ENCODE peak calls at places on chromosomes 13 and 19, in nine cellular contexts. One of them, this sample, is unnamed.

GRCh38 chr19:24057144-24057543 is 29.8 kb upstream of the ZNF254 start:
- DNase-seq in H9: no peak
- DNase-seq in neural progenitor cell: no peak
- DNase-seq in IMR-90: no peak
- DNase-seq in glutamatergic neuron: no peak
- DNase-seq in A549: no peak
- DNase-seq in ascending aorta: no peak
- DNase-seq in HCT116: no peak
- DNase-seq in mammary epithelial cell: no peak
- DNase-seq in this sample: no peak

GRCh38 chr13:108948269-108948671 is 318.9 kb downstream of the MYO16 start:
- DNase-seq in glutamatergic neuron: no peak
- DNase-seq in A549: peak; percentile 88
- DNase-seq in ascending aorta: no peak
- DNase-seq in neural progenitor cell: no peak
- DNase-seq in H9: no peak
- DNase-seq in IMR-90: no peak
- DNase-seq in mammary epithelial cell: no peak
- DNase-seq in HCT116: no peak
- DNase-seq in this sample: peak; percentile 81

GRCh38 chr13:68944272-68944671 is 1163.4 kb upstream of the ATXN8OS start:
- DNase-seq in HCT116: no peak
- DNase-seq in ascending aorta: no peak
- DNase-seq in glutamatergic neuron: no peak
- DNase-seq in mammary epithelial cell: no peak
- DNase-seq in IMR-90: no peak
- DNase-seq in H9: no peak
- DNase-seq in neural progenitor cell: no peak
- DNase-seq in A549: no peak
- DNase-seq in this sample: no peak

GRCh38 chr13:98515804-98516465 is 61.0 kb downstream of the STK24 start:
- DNase-seq in ascending aorta: peak; percentile 4
- DNase-seq in H9: no peak
- DNase-seq in glutamatergic neuron: no peak
- DNase-seq in HCT116: no peak
- DNase-seq in neural progenitor cell: peak; percentile 31
- DNase-seq in A549: no peak
- DNase-seq in IMR-90: no peak
- DNase-seq in mammary epithelial cell: no peak
- DNase-seq in this sample: no peak

GRCh38 chr19:2923510-2923909 is 21.3 kb downstream of the ZNF77 start:
- DNase-seq in HCT116: no peak
- DNase-seq in mammary epithelial cell: peak; percentile 71
- DNase-seq in ascending aorta: peak; percentile 58
- DNase-seq in H9: no peak
- DNase-seq in A549: no peak
- DNase-seq in IMR-90: peak; percentile 45
- DNase-seq in neural progenitor cell: no peak
- DNase-seq in glutamatergic neuron: no peak
- DNase-seq in this sample: peak; percentile 58

GRCh38 chr13:74443623-74444022 is 309.4 kb upstream of the KLF12 start:
- DNase-seq in glutamatergic neuron: no peak
- DNase-seq in neural progenitor cell: no peak
- DNase-seq in mammary epithelial cell: peak; percentile 79
- DNase-seq in A549: peak; percentile 32
- DNase-seq in ascending aorta: no peak
- DNase-seq in H9: no peak
- DNase-seq in IMR-90: peak; percentile 85
- DNase-seq in HCT116: no peak
- DNase-seq in this sample: peak; percentile 92

GRCh38 chr19:32203161-32203560 is 142.2 kb upstream of the ZNF507 start:
- DNase-seq in A549: no peak
- DNase-seq in ascending aorta: no peak
- DNase-seq in HCT116: no peak
- DNase-seq in IMR-90: no peak
- DNase-seq in neural progenitor cell: no peak
- DNase-seq in H9: no peak
- DNase-seq in glutamatergic neuron: no peak
- DNase-seq in mammary epithelial cell: no peak
- DNase-seq in this sample: no peak

GRCh38 chr19:54648129-54648528 is 14.7 kb upstream of the LILRB4 start:
- DNase-seq in glutamatergic neuron: no peak
- DNase-seq in mammary epithelial cell: no peak
- DNase-seq in HCT116: no peak
- DNase-seq in H9: no peak
- DNase-seq in A549: no peak
- DNase-seq in IMR-90: no peak
- DNase-seq in ascending aorta: no peak
- DNase-seq in neural progenitor cell: no peak
- DNase-seq in this sample: no peak

GRCh38 chr19:5041168-5042038 is 72.5 kb downstream of the KDM4B start:
- DNase-seq in mammary epithelial cell: no peak
- DNase-seq in neural progenitor cell: no peak
- DNase-seq in A549: no peak
- DNase-seq in glutamatergic neuron: peak; percentile 62
- DNase-seq in H9: no peak
- DNase-seq in IMR-90: no peak
- DNase-seq in HCT116: no peak
- DNase-seq in ascending aorta: no peak
- DNase-seq in this sample: no peak

GRCh38 chr13:30898721-30899188 is 7.3 kb upstream of the MEDAG start:
- DNase-seq in glutamatergic neuron: no peak
- DNase-seq in H9: no peak
- DNase-seq in mammary epithelial cell: peak; percentile 22
- DNase-seq in HCT116: no peak
- DNase-seq in ascending aorta: peak; percentile 94
- DNase-seq in neural progenitor cell: no peak
- DNase-seq in A549: peak; percentile 13
- DNase-seq in IMR-90: peak; percentile 98
- DNase-seq in this sample: peak; percentile 69

GRCh38 chr19:13024126-13024957 is 29.1 kb downstream of the NFIX start:
- DNase-seq in A549: no peak
- DNase-seq in mammary epithelial cell: peak; percentile 50
- DNase-seq in IMR-90: peak; percentile 45
- DNase-seq in H9: no peak
- DNase-seq in ascending aorta: no peak
- DNase-seq in HCT116: no peak
- DNase-seq in neural progenitor cell: peak; percentile 50
- DNase-seq in glutamatergic neuron: no peak
- DNase-seq in this sample: no peak

GRCh38 chr19:37902668-37903067 is 3.7 kb downstream of the WDR87 start:
- DNase-seq in HCT116: peak; percentile 82
- DNase-seq in glutamatergic neuron: peak; percentile 88
- DNase-seq in H9: peak; percentile 85
- DNase-seq in mammary epithelial cell: peak; percentile 66
- DNase-seq in A549: peak; percentile 92
- DNase-seq in neural progenitor cell: peak; percentile 94
- DNase-seq in ascending aorta: peak; percentile 80
- DNase-seq in IMR-90: peak; percentile 70
- DNase-seq in this sample: peak; percentile 58

GRCh38 chr13:44698076-44698475 is 121.9 kb upstream of the TSC22D1 start:
- DNase-seq in mammary epithelial cell: no peak
- DNase-seq in neural progenitor cell: peak; percentile 42
- DNase-seq in HCT116: no peak
- DNase-seq in glutamatergic neuron: no peak
- DNase-seq in ascending aorta: no peak
- DNase-seq in H9: no peak
- DNase-seq in A549: no peak
- DNase-seq in IMR-90: no peak
- DNase-seq in this sample: no peak

GRCh38 chr13:44299142-44299541 is 74.5 kb upstream of the SERP2 start:
- DNase-seq in A549: no peak
- DNase-seq in IMR-90: peak; percentile 48
- DNase-seq in HCT116: no peak
- DNase-seq in H9: no peak
- DNase-seq in neural progenitor cell: no peak
- DNase-seq in ascending aorta: no peak
- DNase-seq in glutamatergic neuron: no peak
- DNase-seq in mammary epithelial cell: no peak
- DNase-seq in this sample: no peak

GRCh38 chr13:109843695-109844094 is 57.3 kb upstream of the IRS2 start:
- DNase-seq in mammary epithelial cell: no peak
- DNase-seq in IMR-90: no peak
- DNase-seq in HCT116: no peak
- DNase-seq in glutamatergic neuron: no peak
- DNase-seq in neural progenitor cell: no peak
- DNase-seq in A549: no peak
- DNase-seq in H9: no peak
- DNase-seq in ascending aorta: no peak
- DNase-seq in this sample: no peak

GRCh38 chr19:33472696-33473624 is 48.6 kb downstream of the PEPD start:
- DNase-seq in IMR-90: peak; percentile 99
- DNase-seq in A549: peak; percentile 66
- DNase-seq in HCT116: no peak
- DNase-seq in glutamatergic neuron: no peak
- DNase-seq in ascending aorta: no peak
- DNase-seq in H9: no peak
- DNase-seq in neural progenitor cell: no peak
- DNase-seq in mammary epithelial cell: peak; percentile 60
- DNase-seq in this sample: peak; percentile 35

GRCh38 chr13:49374585-49375290 is 69.1 kb downstream of the CAB39L start:
- DNase-seq in H9: no peak
- DNase-seq in IMR-90: peak; percentile 87
- DNase-seq in neural progenitor cell: no peak
- DNase-seq in A549: peak; percentile 18
- DNase-seq in glutamatergic neuron: no peak
- DNase-seq in HCT116: no peak
- DNase-seq in mammary epithelial cell: peak; percentile 83
- DNase-seq in ascending aorta: no peak
- DNase-seq in this sample: peak; percentile 90

GRCh38 chr13:41652735-41653361 is 195.5 kb downstream of the RGCC start:
- DNase-seq in H9: no peak
- DNase-seq in ascending aorta: no peak
- DNase-seq in A549: peak; percentile 58
- DNase-seq in mammary epithelial cell: peak; percentile 26
- DNase-seq in neural progenitor cell: peak; percentile 33
- DNase-seq in glutamatergic neuron: no peak
- DNase-seq in HCT116: peak; percentile 23
- DNase-seq in IMR-90: peak; percentile 79
- DNase-seq in this sample: peak; percentile 56

DNA sequence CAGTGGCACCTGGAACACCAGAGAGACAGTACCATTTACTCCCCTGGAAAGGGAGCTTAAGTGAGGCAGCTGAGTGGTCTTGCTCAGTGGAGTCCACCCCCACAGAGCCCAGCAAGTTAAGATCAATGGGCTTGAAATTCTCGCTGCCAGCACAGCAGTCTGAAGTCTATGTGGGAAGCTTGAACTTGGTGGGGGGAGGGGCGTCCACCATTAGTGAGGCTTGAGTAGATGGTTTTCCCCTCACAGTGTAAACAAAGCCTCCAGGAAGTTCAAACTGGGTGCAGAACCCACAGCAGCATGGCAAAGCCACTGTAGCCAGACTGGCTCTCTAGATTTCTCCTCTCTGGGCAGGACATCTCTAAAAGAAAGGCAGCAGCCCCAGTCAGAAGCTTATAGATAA is 30.3 kb upstream of the CEACAM4 start:
- DNase-seq in IMR-90: no peak
- DNase-seq in HCT116: no peak
- DNase-seq in mammary epithelial cell: no peak
- DNase-seq in A549: no peak
- DNase-seq in glutamatergic neuron: no peak
- DNase-seq in neural progenitor cell: no peak
- DNase-seq in ascending aorta: no peak
- DNase-seq in H9: no peak
- DNase-seq in this sample: no peak
- TF ChIP-seq CTCF in IMR-90: no peak
- TF ChIP-seq CTCF in HCT116: no peak
- TF ChIP-seq CTCF in mammary epithelial cell: no peak
- TF ChIP-seq CTCF in A549: no peak
- TF ChIP-seq CTCF in glutamatergic neuron: no peak
- TF ChIP-seq CTCF in neural progenitor cell: no peak
- TF ChIP-seq CTCF in ascending aorta: no peak
- TF ChIP-seq CTCF in H9: no peak
- TF ChIP-seq CTCF in this sample: no peak

GRCh38 chr13:37984357-37984756 is 114.8 kb upstream of the TRPC4 start:
- DNase-seq in H9: peak; percentile 50
- DNase-seq in neural progenitor cell: peak; percentile 26
- DNase-seq in ascending aorta: no peak
- DNase-seq in glutamatergic neuron: no peak
- DNase-seq in HCT116: no peak
- DNase-seq in A549: peak; percentile 0
- DNase-seq in mammary epithelial cell: no peak
- DNase-seq in IMR-90: no peak
- DNase-seq in this sample: no peak
- TF ChIP-seq CTCF in H9: peak; percentile 72
- TF ChIP-seq CTCF in neural progenitor cell: peak; percentile 29
- TF ChIP-seq CTCF in ascending aorta: no peak
- TF ChIP-seq CTCF in glutamatergic neuron: peak; percentile 41
- TF ChIP-seq CTCF in HCT116: no peak
- TF ChIP-seq CTCF in A549: no peak
- TF ChIP-seq CTCF in mammary epithelial cell: no peak
- TF ChIP-seq CTCF in IMR-90: no peak
- TF ChIP-seq CTCF in this sample: peak; percentile 8

GRCh38 chr19:46408611-46409039 is 4.7 kb downstream of the CCDC8 start:
- DNase-seq in A549: no peak
- DNase-seq in mammary epithelial cell: no peak
- DNase-seq in HCT116: no peak
- DNase-seq in H9: no peak
- DNase-seq in IMR-90: peak; percentile 28
- DNase-seq in neural progenitor cell: peak; percentile 44
- DNase-seq in glutamatergic neuron: peak; percentile 58
- DNase-seq in ascending aorta: peak; percentile 90
- DNase-seq in this sample: no peak

GRCh38 chr19:46407891-46408426 is 5.4 kb downstream of the CCDC8 start:
- DNase-seq in A549: no peak
- DNase-seq in IMR-90: no peak
- DNase-seq in H9: no peak
- DNase-seq in neural progenitor cell: no peak
- DNase-seq in ascending aorta: no peak
- DNase-seq in glutamatergic neuron: no peak
- DNase-seq in mammary epithelial cell: no peak
- DNase-seq in HCT116: no peak
- DNase-seq in this sample: no peak

GRCh38 chr19:46402725-46403124 is 10.6 kb downstream of the CCDC8 start:
- DNase-seq in HCT116: no peak
- DNase-seq in neural progenitor cell: no peak
- DNase-seq in ascending aorta: no peak
- DNase-seq in A549: no peak
- DNase-seq in mammary epithelial cell: no peak
- DNase-seq in IMR-90: no peak
- DNase-seq in glutamatergic neuron: no peak
- DNase-seq in H9: no peak
- DNase-seq in this sample: no peak

GRCh38 chr19:46404039-46404883 is 9.1 kb downstream of the CCDC8 start:
- DNase-seq in neural progenitor cell: peak; percentile 40
- DNase-seq in mammary epithelial cell: no peak
- DNase-seq in ascending aorta: no peak
- DNase-seq in A549: peak; percentile 80
- DNase-seq in IMR-90: peak; percentile 31
- DNase-seq in H9: peak; percentile 83
- DNase-seq in HCT116: no peak
- DNase-seq in glutamatergic neuron: peak; percentile 81
- DNase-seq in this sample: no peak

GRCh38 chr19:46404884-46405658 is 8.3 kb downstream of the CCDC8 start:
- DNase-seq in mammary epithelial cell: no peak
- DNase-seq in A549: peak; percentile 77
- DNase-seq in neural progenitor cell: peak; percentile 75
- DNase-seq in IMR-90: no peak
- DNase-seq in H9: peak; percentile 78
- DNase-seq in ascending aorta: no peak
- DNase-seq in glutamatergic neuron: peak; percentile 38
- DNase-seq in HCT116: no peak
- DNase-seq in this sample: no peak
- TF ChIP-seq CTCF in mammary epithelial cell: peak; percentile 33
- TF ChIP-seq CTCF in A549: peak; percentile 16
- TF ChIP-seq CTCF in neural progenitor cell: peak; percentile 45
- TF ChIP-seq CTCF in IMR-90: no peak
- TF ChIP-seq CTCF in H9: peak; percentile 55
- TF ChIP-seq CTCF in ascending aorta: peak; percentile 11
- TF ChIP-seq CTCF in glutamatergic neuron: peak; percentile 20
- TF ChIP-seq CTCF in HCT116: no peak
- TF ChIP-seq CTCF in this sample: peak; percentile 17

GRCh38 chr13:76884167-76884566 is 2.0 kb downstream of the KCTD12 start:
- DNase-seq in ascending aorta: no peak
- DNase-seq in glutamatergic neuron: peak; percentile 37
- DNase-seq in neural progenitor cell: peak; percentile 49
- DNase-seq in A549: no peak
- DNase-seq in IMR-90: no peak
- DNase-seq in HCT116: no peak
- DNase-seq in mammary epithelial cell: peak; percentile 49
- DNase-seq in H9: peak; percentile 78
- DNase-seq in this sample: peak; percentile 38
- TF ChIP-seq CTCF in ascending aorta: no peak
- TF ChIP-seq CTCF in glutamatergic neuron: no peak
- TF ChIP-seq CTCF in neural progenitor cell: peak; percentile 45
- TF ChIP-seq CTCF in A549: no peak
- TF ChIP-seq CTCF in IMR-90: no peak
- TF ChIP-seq CTCF in HCT116: no peak
- TF ChIP-seq CTCF in mammary epithelial cell: peak; percentile 72
- TF ChIP-seq CTCF in H9: peak; percentile 63
- TF ChIP-seq CTCF in this sample: peak; percentile 40